ENCODE peak calls at places on chromosomes 12 and 14, in nine cellular contexts. Z, U, S, H, B, L, F, X and Y are unnamed samples.

GRCh38 chr12:95205685-95206084 is 11.6 kb downstream of the FGD6 start:
- DNase-seq in U (peak), S (no peak), H (peak), X (peak), Z (no peak), B (peak), F (peak), L (peak), Y (no peak)

GRCh38 chr12:124345795-124346194 is 50.9 kb downstream of the RFLNA start:
- DNase-seq in H (no peak), Z (no peak), S (no peak), L (no peak), B (no peak), U (no peak), F (no peak), X (no peak), Y (no peak)

GRCh38 chr12:89883630-89884364 is 175.2 kb upstream of the ATP2B1 start:
- DNase-seq in U (no peak), L (no peak), S (no peak), H (no peak), B (no peak), F (peak), X (no peak), Z (peak), Y (no peak)

GRCh38 chr14:72863216-72864006 is 30.5 kb downstream of the DPF3 start:
- DNase-seq in H (no peak), F (no peak), Z (no peak), L (no peak), X (no peak), B (peak), U (no peak), S (no peak), Y (no peak)

GRCh38 chr12:121295746-121296617 is 527 bp downstream of the CAMKK2 start:
- DNase-seq in Z (peak), S (peak), H (no peak), F (no peak), L (no peak), X (peak), U (no peak), B (peak), Y (no peak)

GRCh38 chr12:30823140-30823669 is 68.5 kb upstream of the CAPRIN2 start:
- DNase-seq in L (peak), X (no peak), Z (peak), U (no peak), F (no peak), S (peak), B (peak), H (no peak), Y (no peak)

GRCh38 chr12:126343352-126343751 is 1278.1 kb downstream of the AACS start:
- DNase-seq in H (peak), B (no peak), X (no peak), F (no peak), S (no peak), U (no peak), Z (no peak), L (no peak), Y (no peak)

GRCh38 chr12:50101663-50102062 is 2.1 kb upstream of the GPD1 start:
- DNase-seq in H (peak), F (peak), Z (no peak), U (peak), L (no peak), X (peak), S (no peak), B (no peak), Y (no peak)

GRCh38 chr14:102911541-102911951 is 10.9 kb upstream of the AMN start:
- DNase-seq in H (no peak), F (no peak), X (no peak), Z (no peak), U (no peak), B (no peak), S (no peak), L (no peak), Y (no peak)

GRCh38 chr12:98388126-98388525 is 127.3 kb upstream of the TMPO start:
- DNase-seq in X (no peak), F (no peak), L (no peak), U (no peak), H (no peak), B (no peak), S (no peak), Z (no peak), Y (no peak)

GRCh38 chr12:124381454-124382207 is 86.7 kb downstream of the RFLNA start:
- DNase-seq in H (peak), B (no peak), S (peak), Z (peak), U (peak), X (peak), F (peak), L (peak), Y (peak)

GRCh38 chr12:22283006-22283506 is 51.5 kb downstream of the ST8SIA1 start:
- DNase-seq in Z (no peak), U (peak), F (peak), H (peak), L (no peak), X (peak), S (no peak), B (no peak), Y (no peak)

GRCh38 chr12:3364226-3364625 is 126.8 kb upstream of the PRMT8 start:
- DNase-seq in Z (no peak), B (no peak), L (no peak), S (no peak), U (no peak), F (no peak), X (no peak), H (no peak), Y (no peak)

GRCh38 chr14:102086346-102086971 is 385 bp downstream of the HSP90AA1 start:
- DNase-seq in B (peak), X (peak), L (peak), U (peak), F (peak), S (peak), Z (peak), H (peak), Y (peak)

GRCh38 chr12:47408171-47408871 is 297.5 kb downstream of the RPAP3 start:
- DNase-seq in X (peak), S (no peak), F (no peak), B (peak), H (no peak), L (no peak), U (no peak), Z (peak), Y (no peak)

GRCh38 chr12:10214877-10215267 is 2.2 kb downstream of the GABARAPL1 start:
- DNase-seq in L (no peak), F (peak), Z (no peak), S (no peak), U (no peak), H (no peak), B (no peak), X (no peak), Y (no peak)

GRCh38 chr12:72323881-72324280 is 51.7 kb downstream of the TRHDE start:
- DNase-seq in L (no peak), S (no peak), F (peak), X (no peak), B (no peak), Z (no peak), H (peak), U (peak), Y (no peak)

GRCh38 chr12:127130506-127131100 is 1136.4 kb upstream of the TMEM132C start:
- DNase-seq in X (no peak), H (no peak), Z (no peak), L (no peak), S (no peak), B (no peak), F (no peak), U (no peak), Y (no peak)

GRCh38 chr14:103078420-103078749 is 5.6 kb upstream of the LBHD2 start:
- DNase-seq in B (peak), L (peak), S (peak), F (peak), Z (peak), H (peak), U (peak), X (peak), Y (peak)

GRCh38 chr12:2691001-2691339 is 103.8 kb upstream of the FKBP4 start:
- DNase-seq in B (peak), X (no peak), L (no peak), F (peak), U (no peak), H (peak), Z (no peak), S (peak), Y (no peak)

GRCh38 chr12:123471374-123472068 is 13.6 kb downstream of the SNRNP35 start:
- DNase-seq in L (no peak), Z (peak), F (peak), X (peak), S (no peak), B (no peak), H (peak), U (peak), Y (no peak)

GRCh38 chr12:91777268-91777997 is 368.2 kb downstream of the BTG1 start:
- DNase-seq in U (no peak), S (no peak), L (no peak), B (no peak), F (peak), X (peak), Z (no peak), H (no peak), Y (no peak)

GRCh38 chr14:90398315-90398811 is 1.5 kb downstream of the CALM1 start:
- DNase-seq in Z (peak), H (no peak), S (peak), U (no peak), B (peak), F (no peak), X (peak), L (no peak), Y (peak)

GRCh38 chr12:6778212-6778570 is 5.9 kb downstream of the LAG3 start:
- DNase-seq in H (peak), L (peak), S (peak), X (no peak), B (no peak), F (no peak), U (peak), Z (peak), Y (peak)

GRCh38 chr12:113422030-113422900 is at the start of gene SDSL:
- DNase-seq in S (peak), H (peak), L (peak), U (peak), Z (peak), X (peak), B (peak), F (peak), Y (peak)

GRCh38 chr12:32377344-32378000 is 21.9 kb upstream of the FGD4 start:
- DNase-seq in H (no peak), L (no peak), Z (no peak), S (no peak), X (no peak), F (no peak), B (no peak), U (no peak), Y (no peak)

GRCh38 chr12:124750787-124751471 is 112.7 kb downstream of the SCARB1 start:
- DNase-seq in L (no peak), B (no peak), X (no peak), S (no peak), Z (no peak), U (no peak), H (no peak), F (no peak), Y (no peak)

GRCh38 chr14:56751471-56751870 is 58.8 kb downstream of the OTX2 start:
- DNase-seq in S (no peak), H (no peak), F (no peak), Z (no peak), B (no peak), X (no peak), U (no peak), L (no peak), Y (no peak)

GRCh38 chr12:51183816-51184215 is 10.9 kb upstream of the TFCP2 start:
- DNase-seq in S (peak), F (peak), X (no peak), L (no peak), U (peak), H (peak), Z (peak), B (no peak), Y (no peak)

GRCh38 chr12:129844662-129845061 is 59.2 kb downstream of the TMEM132D start:
- DNase-seq in F (peak), L (no peak), Z (no peak), X (no peak), U (no peak), B (no peak), H (no peak), S (no peak), Y (no peak)

GRCh38 chr14:103880334-103880985 is 33.1 kb upstream of the PPP1R13B start:
- DNase-seq in Z (peak), S (peak), F (peak), H (peak), X (peak), B (no peak), L (peak), U (peak), Y (peak)

GRCh38 chr12:57479376-57480115 is at the start of gene ARHGAP9:
- DNase-seq in S (no peak), B (peak), F (no peak), X (no peak), Z (no peak), H (no peak), L (no peak), U (no peak), Y (no peak)

GRCh38 chr14:61127099-61127498 is 146.1 kb downstream of the SLC38A6 start:
- DNase-seq in Z (no peak), X (no peak), U (no peak), L (no peak), H (no peak), F (no peak), B (no peak), S (no peak), Y (no peak)
- TF ChIP-seq CTCF in Z (no peak), X (no peak), U (no peak), L (no peak), H (no peak), F (no peak), B (no peak), S (no peak), Y (no peak)

GRCh38 chr14:99231850-99232401 is 40.1 kb downstream of the BCL11B start:
- DNase-seq in H (no peak), Z (no peak), B (no peak), S (no peak), X (no peak), U (no peak), L (no peak), F (peak), Y (no peak)
- TF ChIP-seq CTCF in H (no peak), Z (no peak), B (no peak), S (no peak), X (no peak), U (no peak), L (no peak), F (no peak), Y (no peak)

GRCh38 chr12:26402648-26403047 is 207.3 kb downstream of the SSPN start:
- DNase-seq in U (no peak), F (peak), S (peak), L (no peak), X (peak), B (no peak), H (no peak), Z (no peak), Y (no peak)
- TF ChIP-seq CTCF in U (no peak), F (no peak), S (peak), L (peak), X (peak), B (no peak), H (no peak), Z (no peak), Y (no peak)

GRCh38 chr12:68271346-68271745 is 17.9 kb upstream of the IL22 start:
- DNase-seq in X (no peak), L (no peak), H (peak), U (peak), Z (no peak), B (no peak), S (no peak), F (peak), Y (no peak)

GRCh38 chr12:68267892-68268396 is 14.5 kb upstream of the IL22 start:
- DNase-seq in S (no peak), F (peak), U (peak), X (no peak), Z (no peak), L (no peak), B (no peak), H (peak), Y (no peak)

GRCh38 chr12:68269727-68270126 is 16.3 kb upstream of the IL22 start:
- DNase-seq in U (no peak), Z (no peak), L (no peak), S (no peak), H (no peak), X (no peak), B (no peak), F (no peak), Y (no peak)

GRCh38 chr12:68270358-68270757 is 17.0 kb upstream of the IL22 start:
- DNase-seq in H (no peak), L (no peak), B (no peak), F (no peak), S (no peak), X (no peak), Z (no peak), U (no peak), Y (no peak)

GRCh38 chr12:68268971-68269370 is 15.6 kb upstream of the IL22 start:
- DNase-seq in L (no peak), H (peak), S (no peak), Z (no peak), F (no peak), B (no peak), U (no peak), X (no peak), Y (no peak)
- TF ChIP-seq CTCF in L (no peak), H (no peak), S (no peak), Z (no peak), F (no peak), B (no peak), U (no peak), X (no peak), Y (no peak)